ENCODE peak calls at places on chromosome 1, in four cellular contexts. A is erythroblast; V is CD4-positive, CD25-positive, alpha-beta regulatory T cell; N is stimulated activated CD4-positive, alpha-beta T cell treated with anti-CD3 and anti-CD28 coated beads, Interleukin-15, amount 100 ng/mL, for 1 hour. L is an unnamed sample.

GRCh38 chr1:21337459-21337930 is 47.2 kb upstream of the ECE1 start:
- DNase-seq in V (no peak), N (no peak), A (no peak), L (no peak)

GRCh38 chr1:42978317-42979036 is 19.8 kb upstream of the SLC2A1 start:
- DNase-seq in N (no peak), A (no peak), V (no peak), L (no peak)

GRCh38 chr1:4690951-4691675 is 36.7 kb downstream of the AJAP1 start:
- DNase-seq in A (no peak), N (no peak), V (no peak), L (no peak)

GRCh38 chr1:31306278-31306677 is 9.4 kb downstream of the ZCCHC17 start:
- DNase-seq in N (no peak), A (no peak), V (no peak), L (no peak)

GRCh38 chr1:78603206-78603605 is 17.0 kb upstream of the IFI44L start:
- DNase-seq in N (no peak), A (no peak), V (no peak), L (no peak)

GRCh38 chr1:154712166-154712838 is 104.3 kb upstream of the ADAR start:
- DNase-seq in A (no peak), V (no peak), N (no peak), L (no peak)

GRCh38 chr1:224747578-224747977 is 131.5 kb downstream of the CNIH3 start:
- DNase-seq in A (no peak), V (no peak), N (no peak), L (no peak)

GRCh38 chr1:18390953-18391352 is 89.8 kb upstream of the KLHDC7A start:
- DNase-seq in A (no peak), N (no peak), V (no peak), L (no peak)

GRCh38 chr1:9201421-9202239 is 32.9 kb upstream of the H6PD start:
- DNase-seq in N (no peak), A (no peak), V (peak), L (no peak)

GRCh38 chr1:224609333-224609732 is 6.8 kb upstream of the CNIH3 start:
- DNase-seq in V (no peak), A (no peak), N (no peak), L (no peak)

L was measured in mesothelial cell of epicardium.